ENCODE peak calls at places on chromosomes 6 and 20, in seven cellular contexts. One of them, this sample, is unnamed.

GRCh38 chr6:149983145-149983544 is 19.4 kb downstream of the ULBP1 start:
- DNase-seq in fibroblast of lung: no peak
- DNase-seq in astrocyte of the spinal cord: no peak
- DNase-seq in heart right ventricle: no peak
- DNase-seq in spleen: no peak
- DNase-seq in AG10803: no peak
- DNase-seq in ovary: no peak
- DNase-seq in this sample: no peak

GRCh38 chr20:43948455-43948854 is 33.8 kb downstream of the TOX2 start:
- DNase-seq in astrocyte of the spinal cord: no peak
- DNase-seq in heart right ventricle: no peak
- DNase-seq in spleen: no peak
- DNase-seq in fibroblast of lung: no peak
- DNase-seq in ovary: no peak
- DNase-seq in AG10803: no peak
- DNase-seq in this sample: no peak

GRCh38 chr20:59495894-59496510 is 108.3 kb upstream of the PHACTR3 start:
- DNase-seq in fibroblast of lung: peak
- DNase-seq in heart right ventricle: peak
- DNase-seq in spleen: peak
- DNase-seq in astrocyte of the spinal cord: peak
- DNase-seq in ovary: peak
- DNase-seq in AG10803: peak
- DNase-seq in this sample: peak

GRCh38 chr6:35496036-35496850 is 636 bp downstream of the TEAD3 start:
- DNase-seq in ovary: no peak
- DNase-seq in heart right ventricle: peak
- DNase-seq in fibroblast of lung: no peak
- DNase-seq in AG10803: peak
- DNase-seq in spleen: no peak
- DNase-seq in astrocyte of the spinal cord: peak
- DNase-seq in this sample: no peak

GRCh38 chr6:149055195-149055899 is 262.2 kb upstream of the TAB2 start:
- DNase-seq in heart right ventricle: no peak
- DNase-seq in AG10803: no peak
- DNase-seq in spleen: no peak
- DNase-seq in ovary: no peak
- DNase-seq in astrocyte of the spinal cord: no peak
- DNase-seq in fibroblast of lung: no peak
- DNase-seq in this sample: no peak

GRCh38 chr6:1596088-1596852 is 13.4 kb upstream of the FOXC1 start:
- DNase-seq in spleen: peak
- DNase-seq in fibroblast of lung: peak
- DNase-seq in AG10803: peak
- DNase-seq in ovary: peak
- DNase-seq in astrocyte of the spinal cord: peak
- DNase-seq in heart right ventricle: peak
- DNase-seq in this sample: no peak

GRCh38 chr6:89242574-89243330 is 25.6 kb upstream of the GABRR1 start:
- DNase-seq in astrocyte of the spinal cord: peak
- DNase-seq in fibroblast of lung: peak
- DNase-seq in ovary: no peak
- DNase-seq in heart right ventricle: no peak
- DNase-seq in AG10803: peak
- DNase-seq in spleen: no peak
- DNase-seq in this sample: no peak

GRCh38 chr20:44215125-44215524 is 4.6 kb upstream of the OSER1 start:
- DNase-seq in fibroblast of lung: peak
- DNase-seq in astrocyte of the spinal cord: peak
- DNase-seq in AG10803: peak
- DNase-seq in heart right ventricle: peak
- DNase-seq in spleen: peak
- DNase-seq in ovary: peak
- DNase-seq in this sample: no peak

GRCh38 chr20:33522256-33522820 is 32.4 kb downstream of the CBFA2T2 start:
- DNase-seq in spleen: no peak
- DNase-seq in astrocyte of the spinal cord: no peak
- DNase-seq in heart right ventricle: no peak
- DNase-seq in AG10803: no peak
- DNase-seq in ovary: no peak
- DNase-seq in fibroblast of lung: no peak
- DNase-seq in this sample: no peak

GRCh38 chr20:10093087-10093591 is 58.4 kb downstream of the ANKEF1 start:
- DNase-seq in AG10803: peak
- DNase-seq in astrocyte of the spinal cord: peak
- DNase-seq in spleen: no peak
- DNase-seq in ovary: no peak
- DNase-seq in heart right ventricle: no peak
- DNase-seq in fibroblast of lung: peak
- DNase-seq in this sample: no peak

GRCh38 chr6:11700118-11700718 is 78.4 kb downstream of the ADTRP start:
- DNase-seq in spleen: no peak
- DNase-seq in AG10803: peak
- DNase-seq in astrocyte of the spinal cord: peak
- DNase-seq in heart right ventricle: no peak
- DNase-seq in ovary: no peak
- DNase-seq in fibroblast of lung: peak
- DNase-seq in this sample: no peak

GRCh38 chr20:41098703-41099250 is 38.6 kb upstream of the PLCG1 start:
- DNase-seq in AG10803: peak
- DNase-seq in astrocyte of the spinal cord: no peak
- DNase-seq in fibroblast of lung: peak
- DNase-seq in ovary: no peak
- DNase-seq in heart right ventricle: no peak
- DNase-seq in spleen: no peak
- DNase-seq in this sample: peak

GRCh38 chr20:39702716-39703349 is 740.7 kb downstream of the DHX35 start:
- DNase-seq in astrocyte of the spinal cord: no peak
- DNase-seq in fibroblast of lung: no peak
- DNase-seq in ovary: no peak
- DNase-seq in spleen: no peak
- DNase-seq in AG10803: no peak
- DNase-seq in heart right ventricle: no peak
- DNase-seq in this sample: no peak

GRCh38 chr6:139982652-139983051 is 608.2 kb upstream of the CITED2 start:
- DNase-seq in heart right ventricle: no peak
- DNase-seq in ovary: no peak
- DNase-seq in astrocyte of the spinal cord: peak
- DNase-seq in fibroblast of lung: peak
- DNase-seq in AG10803: peak
- DNase-seq in spleen: no peak
- DNase-seq in this sample: peak

GRCh38 chr6:131460603-131460995 is 112.4 kb upstream of the ARG1 start:
- DNase-seq in AG10803: no peak
- DNase-seq in heart right ventricle: no peak
- DNase-seq in astrocyte of the spinal cord: peak
- DNase-seq in spleen: no peak
- DNase-seq in ovary: no peak
- DNase-seq in fibroblast of lung: no peak
- DNase-seq in this sample: no peak

GRCh38 chr20:8361008-8361652 is 229.1 kb downstream of the PLCB1 start:
- DNase-seq in ovary: no peak
- DNase-seq in spleen: no peak
- DNase-seq in fibroblast of lung: peak
- DNase-seq in heart right ventricle: no peak
- DNase-seq in astrocyte of the spinal cord: peak
- DNase-seq in AG10803: peak
- DNase-seq in this sample: no peak

GRCh38 chr6:37399131-37399530 is 33.9 kb upstream of the CMTR1 start:
- DNase-seq in fibroblast of lung: no peak
- DNase-seq in heart right ventricle: no peak
- DNase-seq in AG10803: peak
- DNase-seq in ovary: no peak
- DNase-seq in spleen: no peak
- DNase-seq in astrocyte of the spinal cord: no peak
- DNase-seq in this sample: no peak

GRCh38 chr20:52191132-52191435 is 495 bp downstream of the ZFP64 start:
- DNase-seq in fibroblast of lung: peak
- DNase-seq in spleen: no peak
- DNase-seq in heart right ventricle: no peak
- DNase-seq in AG10803: no peak
- DNase-seq in ovary: no peak
- DNase-seq in astrocyte of the spinal cord: no peak
- DNase-seq in this sample: no peak

GRCh38 chr20:25706793-25707192 is 10.1 kb upstream of the ZNF337 start:
- DNase-seq in spleen: peak
- DNase-seq in astrocyte of the spinal cord: no peak
- DNase-seq in AG10803: no peak
- DNase-seq in heart right ventricle: no peak
- DNase-seq in ovary: no peak
- DNase-seq in fibroblast of lung: no peak
- DNase-seq in this sample: no peak

GRCh38 chr6:86070151-86070550 is 427.5 kb upstream of the SYNCRIP start:
- DNase-seq in spleen: no peak
- DNase-seq in heart right ventricle: no peak
- DNase-seq in AG10803: no peak
- DNase-seq in fibroblast of lung: no peak
- DNase-seq in astrocyte of the spinal cord: no peak
- DNase-seq in ovary: no peak
- DNase-seq in this sample: no peak

GRCh38 chr20:50515471-50516106 is 5.4 kb downstream of the PTPN1 start:
- DNase-seq in AG10803: no peak
- DNase-seq in fibroblast of lung: no peak
- DNase-seq in heart right ventricle: no peak
- DNase-seq in astrocyte of the spinal cord: no peak
- DNase-seq in spleen: no peak
- DNase-seq in ovary: no peak
- DNase-seq in this sample: no peak

GRCh38 chr20:50517817-50518154 is 7.6 kb downstream of the PTPN1 start:
- DNase-seq in fibroblast of lung: no peak
- DNase-seq in heart right ventricle: no peak
- DNase-seq in astrocyte of the spinal cord: no peak
- DNase-seq in ovary: no peak
- DNase-seq in AG10803: no peak
- DNase-seq in spleen: no peak
- DNase-seq in this sample: no peak

GRCh38 chr20:50516180-50516934 is 6.2 kb downstream of the PTPN1 start:
- DNase-seq in heart right ventricle: no peak
- DNase-seq in spleen: no peak
- DNase-seq in astrocyte of the spinal cord: no peak
- DNase-seq in AG10803: no peak
- DNase-seq in ovary: no peak
- DNase-seq in fibroblast of lung: no peak
- DNase-seq in this sample: no peak

GRCh38 chr20:50518270-50518721 is 8.1 kb downstream of the PTPN1 start:
- DNase-seq in AG10803: peak
- DNase-seq in astrocyte of the spinal cord: peak
- DNase-seq in spleen: no peak
- DNase-seq in fibroblast of lung: peak
- DNase-seq in ovary: no peak
- DNase-seq in heart right ventricle: no peak
- DNase-seq in this sample: no peak

DNA sequence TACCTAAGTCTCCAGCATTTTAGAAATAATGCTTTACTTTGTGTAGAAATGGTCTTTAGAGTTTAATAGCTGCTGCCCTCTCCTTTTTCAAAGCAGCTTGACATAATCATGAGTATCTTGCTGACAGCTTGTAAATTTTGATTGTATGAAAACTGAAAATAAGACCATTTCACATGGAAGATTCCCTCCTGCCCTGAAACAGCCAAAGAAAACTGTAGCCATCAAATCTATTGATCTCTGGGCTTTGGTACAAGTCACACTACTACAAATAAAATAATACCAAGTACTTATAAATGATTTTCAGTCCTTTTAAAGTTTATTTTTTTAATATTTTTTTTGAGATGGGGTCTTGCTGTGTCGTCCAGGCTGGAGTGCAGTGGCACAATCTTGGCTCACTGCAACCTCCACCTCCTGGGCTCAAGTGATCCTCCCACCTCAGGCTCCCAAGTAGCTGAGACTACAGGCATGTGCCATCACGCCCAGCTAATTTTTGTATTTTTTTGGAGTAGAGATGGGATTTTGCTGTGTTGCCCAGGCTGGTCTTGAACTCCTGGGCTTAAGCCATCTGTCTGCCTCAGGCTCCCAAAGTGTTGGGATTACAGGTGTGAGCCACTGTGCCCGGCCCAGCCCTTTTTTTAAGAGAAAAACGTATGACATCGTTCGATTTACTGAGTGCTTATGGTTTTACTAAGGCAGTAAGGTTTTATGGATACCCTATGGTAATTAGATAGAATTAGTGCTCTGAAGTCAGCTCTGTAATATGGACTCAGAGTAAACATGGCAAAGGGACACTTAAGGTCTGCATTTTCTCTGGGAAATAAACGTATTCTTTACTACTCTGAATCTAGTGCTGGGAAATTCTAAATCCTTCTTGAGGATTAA is 7.0 kb downstream of the PTPN1 start:
- DNase-seq in ovary: no peak
- DNase-seq in fibroblast of lung: no peak
- DNase-seq in spleen: no peak
- DNase-seq in AG10803: no peak
- DNase-seq in astrocyte of the spinal cord: no peak
- DNase-seq in heart right ventricle: no peak
- DNase-seq in this sample: no peak
- H3K4me3 ChIP-seq in ovary: no peak
- H3K4me3 ChIP-seq in fibroblast of lung: no peak
- H3K4me3 ChIP-seq in spleen: no peak
- H3K4me3 ChIP-seq in AG10803: no peak
- H3K4me3 ChIP-seq in astrocyte of the spinal cord: no peak
- H3K4me3 ChIP-seq in heart right ventricle: no peak
- H3K4me3 ChIP-seq in this sample: no peak

DNA sequence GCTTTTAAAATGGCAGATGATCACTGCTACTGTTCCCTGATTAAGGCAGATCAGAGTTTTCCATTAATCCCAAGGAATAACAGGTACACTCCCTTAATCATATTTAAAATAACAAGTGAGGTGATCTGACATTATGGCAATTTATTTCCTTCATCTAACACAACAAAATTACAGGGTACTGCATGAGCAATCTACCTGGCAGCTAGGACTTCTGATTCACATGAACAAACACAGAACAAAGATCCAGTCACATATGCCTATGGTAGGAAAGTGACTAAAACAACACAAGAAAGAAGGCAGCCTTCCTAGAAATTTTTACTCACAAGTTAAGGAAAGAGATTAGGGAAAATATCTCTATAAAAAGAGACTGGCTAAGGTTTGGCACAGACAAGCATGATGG is 33.2 kb downstream of the MAP7 start:
- DNase-seq in AG10803: no peak
- DNase-seq in ovary: no peak
- DNase-seq in fibroblast of lung: no peak
- DNase-seq in heart right ventricle: no peak
- DNase-seq in astrocyte of the spinal cord: no peak
- DNase-seq in spleen: no peak
- DNase-seq in this sample: no peak
- TF ChIP-seq CTCF in AG10803: no peak
- TF ChIP-seq CTCF in ovary: no peak
- TF ChIP-seq CTCF in fibroblast of lung: no peak
- TF ChIP-seq CTCF in heart right ventricle: no peak
- TF ChIP-seq CTCF in astrocyte of the spinal cord: no peak
- TF ChIP-seq CTCF in spleen: no peak
- TF ChIP-seq CTCF in this sample: no peak

GRCh38 chr6:28585335-28585734 is 59.7 kb downstream of the GPX5 start:
- DNase-seq in AG10803: no peak
- DNase-seq in fibroblast of lung: peak
- DNase-seq in heart right ventricle: no peak
- DNase-seq in spleen: no peak
- DNase-seq in astrocyte of the spinal cord: peak
- DNase-seq in ovary: no peak
- DNase-seq in this sample: no peak
- H3K4me3 ChIP-seq in AG10803: no peak
- H3K4me3 ChIP-seq in fibroblast of lung: no peak
- H3K4me3 ChIP-seq in heart right ventricle: no peak
- H3K4me3 ChIP-seq in spleen: no peak
- H3K4me3 ChIP-seq in astrocyte of the spinal cord: no peak
- H3K4me3 ChIP-seq in ovary: no peak
- H3K4me3 ChIP-seq in this sample: no peak

GRCh38 chr6:123604067-123604466 is 32.7 kb downstream of the TRDN start:
- DNase-seq in spleen: no peak
- DNase-seq in heart right ventricle: no peak
- DNase-seq in AG10803: no peak
- DNase-seq in fibroblast of lung: no peak
- DNase-seq in astrocyte of the spinal cord: no peak
- DNase-seq in ovary: no peak
- DNase-seq in this sample: no peak
- TF ChIP-seq CTCF in spleen: no peak
- TF ChIP-seq CTCF in heart right ventricle: no peak
- TF ChIP-seq CTCF in AG10803: no peak
- TF ChIP-seq CTCF in fibroblast of lung: no peak
- TF ChIP-seq CTCF in astrocyte of the spinal cord: no peak
- TF ChIP-seq CTCF in ovary: no peak
- TF ChIP-seq CTCF in this sample: no peak

This sample was measured in AG09309.